ENCODE peak calls at places on chromosome 3, in six cellular contexts. One of them, this sample, is unnamed.

GRCh38 chr3:32703491-32703968 is 18.5 kb downstream of the CNOT10 start:
- DNase-seq in cardiac fibroblast: peak; percentile 36
- DNase-seq in HepG2: peak; percentile 80
- DNase-seq in LHCN-M2: no peak
- DNase-seq in hepatic stellate cell: no peak
- DNase-seq in EH: peak; percentile 53
- DNase-seq in this sample: no peak

GRCh38 chr3:37338500-37338899 is 164.1 kb upstream of the LRRFIP2 start:
- DNase-seq in LHCN-M2: peak; percentile 2
- DNase-seq in HepG2: no peak
- DNase-seq in EH: peak; percentile 14
- DNase-seq in hepatic stellate cell: no peak
- DNase-seq in cardiac fibroblast: peak; percentile 70
- DNase-seq in this sample: no peak

GRCh38 chr3:180990494-180990893 is 958 bp upstream of the DNAJC19 start:
- DNase-seq in HepG2: no peak
- DNase-seq in LHCN-M2: no peak
- DNase-seq in EH: peak; percentile 8
- DNase-seq in cardiac fibroblast: no peak
- DNase-seq in hepatic stellate cell: no peak
- DNase-seq in this sample: no peak

GRCh38 chr3:123499316-123499715 is 50.4 kb upstream of the ADCY5 start:
- DNase-seq in hepatic stellate cell: peak; percentile 67
- DNase-seq in LHCN-M2: peak; percentile 7
- DNase-seq in EH: peak; percentile 85
- DNase-seq in cardiac fibroblast: peak; percentile 45
- DNase-seq in HepG2: no peak
- DNase-seq in this sample: peak; percentile 79

GRCh38 chr3:34200576-34200975 is 402.1 kb downstream of the PDCD6IP start:
- DNase-seq in EH: no peak
- DNase-seq in hepatic stellate cell: no peak
- DNase-seq in HepG2: no peak
- DNase-seq in cardiac fibroblast: no peak
- DNase-seq in LHCN-M2: no peak
- DNase-seq in this sample: peak; percentile 54

GRCh38 chr3:100029689-100030088 is 84.6 kb downstream of the FILIP1L start:
- DNase-seq in HepG2: no peak
- DNase-seq in EH: no peak
- DNase-seq in cardiac fibroblast: no peak
- DNase-seq in hepatic stellate cell: no peak
- DNase-seq in LHCN-M2: no peak
- DNase-seq in this sample: no peak

GRCh38 chr3:173932624-173933023 is 535.1 kb downstream of the NLGN1 start:
- DNase-seq in HepG2: no peak
- DNase-seq in cardiac fibroblast: peak; percentile 29
- DNase-seq in hepatic stellate cell: peak; percentile 7
- DNase-seq in EH: peak; percentile 85
- DNase-seq in LHCN-M2: peak; percentile 63
- DNase-seq in this sample: no peak

GRCh38 chr3:38051131-38051530 is 12.1 kb downstream of the DLEC1 start:
- DNase-seq in EH: no peak
- DNase-seq in hepatic stellate cell: no peak
- DNase-seq in HepG2: no peak
- DNase-seq in LHCN-M2: no peak
- DNase-seq in cardiac fibroblast: no peak
- DNase-seq in this sample: no peak

GRCh38 chr3:99532246-99532645 is 106.1 kb upstream of the COL8A1 start:
- DNase-seq in EH: peak; percentile 83
- DNase-seq in cardiac fibroblast: peak; percentile 88
- DNase-seq in LHCN-M2: peak; percentile 89
- DNase-seq in hepatic stellate cell: peak; percentile 43
- DNase-seq in HepG2: peak; percentile 29
- DNase-seq in this sample: peak; percentile 82

GRCh38 chr3:120113128-120114116 is 19.2 kb upstream of the GSK3B start:
- DNase-seq in HepG2: no peak
- DNase-seq in LHCN-M2: peak; percentile 88
- DNase-seq in cardiac fibroblast: peak; percentile 41
- DNase-seq in EH: peak; percentile 93
- DNase-seq in hepatic stellate cell: peak; percentile 57
- DNase-seq in this sample: peak; percentile 19

GRCh38 chr3:2300938-2301337 is 202.3 kb downstream of the CNTN4 start:
- DNase-seq in HepG2: no peak
- DNase-seq in cardiac fibroblast: no peak
- DNase-seq in LHCN-M2: no peak
- DNase-seq in hepatic stellate cell: no peak
- DNase-seq in EH: no peak
- DNase-seq in this sample: no peak

GRCh38 chr3:172209333-172210321 is 170.2 kb downstream of the FNDC3B start:
- DNase-seq in HepG2: no peak
- DNase-seq in cardiac fibroblast: no peak
- DNase-seq in hepatic stellate cell: no peak
- DNase-seq in EH: no peak
- DNase-seq in LHCN-M2: no peak
- DNase-seq in this sample: no peak

GRCh38 chr3:53613111-53613510 is 118.7 kb downstream of the CACNA1D start:
- DNase-seq in hepatic stellate cell: no peak
- DNase-seq in EH: no peak
- DNase-seq in HepG2: no peak
- DNase-seq in LHCN-M2: no peak
- DNase-seq in cardiac fibroblast: no peak
- DNase-seq in this sample: no peak

GRCh38 chr3:106811376-106811775 is 565.9 kb upstream of the CCDC54 start:
- DNase-seq in hepatic stellate cell: no peak
- DNase-seq in LHCN-M2: peak; percentile 80
- DNase-seq in cardiac fibroblast: peak; percentile 59
- DNase-seq in EH: peak; percentile 82
- DNase-seq in HepG2: no peak
- DNase-seq in this sample: peak; percentile 48